ENCODE peak calls at places on chromosomes 1 and 21, in five cellular contexts. G is activated T-cell treated with anti-CD3 and anti-CD28 coated beads for 1 hour, D is GM04503, R is esophagus squamous epithelium, Z is fibroblast of pulmonary artery. A is an unnamed sample.

GRCh38 chr1:28112388-28113311 is 24.2 kb upstream of the EYA3 start:
- DNase-seq in G (no peak), D (peak; percentile 49), R (no peak), Z (peak; percentile 55), A (no peak)

GRCh38 chr1:61210435-61211012 is 128.2 kb downstream of the NFIA start:
- DNase-seq in G (no peak), D (no peak), R (no peak), Z (no peak), A (no peak)

GRCh38 chr21:29177800-29178199 is 47.4 kb downstream of the MAP3K7CL start:
- DNase-seq in G (no peak), D (no peak), R (no peak), Z (no peak), A (no peak)

GRCh38 chr21:32184485-32184884 is 94.4 kb downstream of the MIS18A start:
- DNase-seq in G (no peak), D (no peak), R (no peak), Z (no peak), A (no peak)

GRCh38 chr1:212549503-212550017 is 59.0 kb upstream of the ATF3 start:
- DNase-seq in G (no peak), D (no peak), R (no peak), Z (no peak), A (no peak)

GRCh38 chr1:20430355-20431290 is 55.4 kb downstream of the CAMK2N1 start:
- DNase-seq in G (peak; percentile 16), D (no peak), R (no peak), Z (peak; percentile 34), A (no peak)

GRCh38 chr21:29190920-29191319 is 60.5 kb downstream of the MAP3K7CL start:
- DNase-seq in G (no peak), D (peak; percentile 76), R (no peak), Z (peak; percentile 73), A (no peak)

GRCh38 chr1:244920911-244921310 is 56.6 kb upstream of the HNRNPU start:
- DNase-seq in G (no peak), D (no peak), R (no peak), Z (peak; percentile 10), A (no peak)

GRCh38 chr1:19368964-19369363 is 56.8 kb downstream of the SLC66A1 start:
- DNase-seq in G (no peak), D (no peak), R (no peak), Z (no peak), A (no peak)

GRCh38 chr21:38825269-38825668 is 19.5 kb downstream of the ETS2 start:
- DNase-seq in G (no peak), D (no peak), R (no peak), Z (no peak), A (no peak)

GRCh38 chr1:154179951-154180687 is 11.8 kb downstream of the TPM3 start:
- DNase-seq in G (no peak), D (no peak), R (no peak), Z (no peak), A (no peak)

GRCh38 chr1:219772265-219773036 is 155.9 kb downstream of the SLC30A10 start:
- DNase-seq in G (no peak), D (no peak), R (no peak), Z (no peak), A (no peak)